ENCODE peak calls at places on chromosome 1, in six cellular contexts. One of them, this sample, is unnamed.

GRCh38 chr1:69572921-69573320 is 5.2 kb downstream of the LRRC7 start:
- DNase-seq in tibial artery: no peak
- DNase-seq in GM12865: no peak
- DNase-seq in AML-193: no peak
- DNase-seq in HTR-8/SVneo: no peak
- DNase-seq in H4: peak; percentile 41
- DNase-seq in this sample: no peak

GRCh38 chr1:221672160-221672762 is 69.6 kb downstream of the DUSP10 start:
- DNase-seq in tibial artery: no peak
- DNase-seq in GM12865: no peak
- DNase-seq in AML-193: no peak
- DNase-seq in HTR-8/SVneo: no peak
- DNase-seq in H4: peak; percentile 61
- DNase-seq in this sample: no peak

GRCh38 chr1:8137406-8138244 is 111.5 kb upstream of the ERRFI1 start:
- DNase-seq in tibial artery: peak; percentile 84
- DNase-seq in GM12865: no peak
- DNase-seq in AML-193: no peak
- DNase-seq in HTR-8/SVneo: peak; percentile 69
- DNase-seq in H4: peak; percentile 97
- DNase-seq in this sample: no peak

GRCh38 chr1:53368314-53369033 is 40.6 kb upstream of the LRP8 start:
- DNase-seq in tibial artery: peak; percentile 58
- DNase-seq in GM12865: no peak
- DNase-seq in AML-193: no peak
- DNase-seq in HTR-8/SVneo: no peak
- DNase-seq in H4: no peak
- DNase-seq in this sample: no peak

GRCh38 chr1:17306407-17306806 is 1.6 kb upstream of the PADI4 start:
- DNase-seq in tibial artery: peak; percentile 10
- DNase-seq in GM12865: no peak
- DNase-seq in AML-193: no peak
- DNase-seq in HTR-8/SVneo: no peak
- DNase-seq in H4: no peak
- DNase-seq in this sample: no peak

GRCh38 chr1:183234660-183235476 is 48.8 kb downstream of the LAMC2 start:
- DNase-seq in tibial artery: peak; percentile 90
- DNase-seq in GM12865: no peak
- DNase-seq in AML-193: no peak
- DNase-seq in HTR-8/SVneo: peak; percentile 78
- DNase-seq in H4: peak; percentile 88
- DNase-seq in this sample: no peak

GRCh38 chr1:91777630-91778300 is 108.2 kb downstream of the TGFBR3 start:
- DNase-seq in tibial artery: no peak
- DNase-seq in GM12865: no peak
- DNase-seq in AML-193: no peak
- DNase-seq in HTR-8/SVneo: no peak
- DNase-seq in H4: no peak
- DNase-seq in this sample: no peak

GRCh38 chr1:61078611-61079010 is 3.8 kb upstream of the NFIA start:
- DNase-seq in tibial artery: no peak
- DNase-seq in GM12865: no peak
- DNase-seq in AML-193: no peak
- DNase-seq in HTR-8/SVneo: no peak
- DNase-seq in H4: no peak
- DNase-seq in this sample: no peak

GRCh38 chr1:55204997-55205396 is 10.2 kb downstream of the USP24 start:
- DNase-seq in tibial artery: no peak
- DNase-seq in GM12865: peak; percentile 72
- DNase-seq in AML-193: no peak
- DNase-seq in HTR-8/SVneo: no peak
- DNase-seq in H4: no peak
- DNase-seq in this sample: peak; percentile 43

GRCh38 chr1:20290624-20291597 is at the start of gene VWA5B1:
- DNase-seq in tibial artery: no peak
- DNase-seq in GM12865: no peak
- DNase-seq in AML-193: no peak
- DNase-seq in HTR-8/SVneo: no peak
- DNase-seq in H4: no peak
- DNase-seq in this sample: no peak

GRCh38 chr1:7770939-7771672 is at the start of gene VAMP3:
- DNase-seq in tibial artery: peak; percentile 93
- DNase-seq in GM12865: peak; percentile 89
- DNase-seq in AML-193: peak; percentile 63
- DNase-seq in HTR-8/SVneo: peak; percentile 83
- DNase-seq in H4: peak; percentile 40
- DNase-seq in this sample: peak; percentile 98

GRCh38 chr1:60541831-60542532 is 468.4 kb upstream of the C1orf87 start:
- DNase-seq in tibial artery: no peak
- DNase-seq in GM12865: no peak
- DNase-seq in AML-193: no peak
- DNase-seq in HTR-8/SVneo: no peak
- DNase-seq in H4: no peak
- DNase-seq in this sample: no peak

GRCh38 chr1:243841507-243841906 is 8.5 kb downstream of the AKT3 start:
- DNase-seq in tibial artery: no peak
- DNase-seq in GM12865: no peak
- DNase-seq in AML-193: no peak
- DNase-seq in HTR-8/SVneo: no peak
- DNase-seq in H4: no peak
- DNase-seq in this sample: no peak

GRCh38 chr1:178551940-178552339 is 39.0 kb downstream of the TEX35 start:
- DNase-seq in tibial artery: no peak
- DNase-seq in GM12865: no peak
- DNase-seq in AML-193: no peak
- DNase-seq in HTR-8/SVneo: no peak
- DNase-seq in H4: no peak
- DNase-seq in this sample: no peak

GRCh38 chr1:24692351-24692980 is 49.4 kb downstream of the SRRM1 start:
- DNase-seq in tibial artery: no peak
- DNase-seq in GM12865: no peak
- DNase-seq in AML-193: no peak
- DNase-seq in HTR-8/SVneo: no peak
- DNase-seq in H4: no peak
- DNase-seq in this sample: no peak

GRCh38 chr1:33382651-33383415 is 48.1 kb downstream of the PHC2 start:
- DNase-seq in tibial artery: no peak
- DNase-seq in GM12865: no peak
- DNase-seq in AML-193: no peak
- DNase-seq in HTR-8/SVneo: no peak
- DNase-seq in H4: no peak
- DNase-seq in this sample: no peak

GRCh38 chr1:3135746-3136455 is 66.9 kb downstream of the PRDM16 start:
- DNase-seq in tibial artery: no peak
- DNase-seq in GM12865: no peak
- DNase-seq in AML-193: no peak
- DNase-seq in HTR-8/SVneo: no peak
- DNase-seq in H4: no peak
- DNase-seq in this sample: no peak

GRCh38 chr1:35574655-35575400 is 1.7 kb downstream of the TFAP2E start:
- DNase-seq in tibial artery: no peak
- DNase-seq in GM12865: no peak
- DNase-seq in AML-193: no peak
- DNase-seq in HTR-8/SVneo: no peak
- DNase-seq in H4: no peak
- DNase-seq in this sample: no peak

GRCh38 chr1:118074101-118074500 is 110.9 kb downstream of the SPAG17 start:
- DNase-seq in tibial artery: no peak
- DNase-seq in GM12865: no peak
- DNase-seq in AML-193: no peak
- DNase-seq in HTR-8/SVneo: no peak
- DNase-seq in H4: no peak
- DNase-seq in this sample: no peak

GRCh38 chr1:91707890-91708218 is 178.1 kb downstream of the TGFBR3 start:
- DNase-seq in tibial artery: no peak
- DNase-seq in GM12865: no peak
- DNase-seq in AML-193: no peak
- DNase-seq in HTR-8/SVneo: no peak
- DNase-seq in H4: no peak
- DNase-seq in this sample: no peak

GRCh38 chr1:104460880-104461279 is 711.2 kb downstream of the AMY1C start:
- DNase-seq in tibial artery: no peak
- DNase-seq in GM12865: no peak
- DNase-seq in AML-193: no peak
- DNase-seq in HTR-8/SVneo: no peak
- DNase-seq in H4: no peak
- DNase-seq in this sample: no peak

GRCh38 chr1:31715097-31715872 is 11.5 kb upstream of the COL16A1 start:
- DNase-seq in tibial artery: peak; percentile 99
- DNase-seq in GM12865: peak; percentile 26
- DNase-seq in AML-193: no peak
- DNase-seq in HTR-8/SVneo: peak; percentile 76
- DNase-seq in H4: peak; percentile 85
- DNase-seq in this sample: peak; percentile 80

GRCh38 chr1:28552482-28553228 is at the start of gene TRNAU1AP:
- DNase-seq in tibial artery: peak; percentile 98
- DNase-seq in GM12865: peak; percentile 99
- DNase-seq in AML-193: peak; percentile 91
- DNase-seq in HTR-8/SVneo: peak; percentile 93
- DNase-seq in H4: peak; percentile 91
- DNase-seq in this sample: peak; percentile 98

GRCh38 chr1:38527373-38527966 is 332.1 kb downstream of the RRAGC start:
- DNase-seq in tibial artery: no peak
- DNase-seq in GM12865: peak; percentile 88
- DNase-seq in AML-193: no peak
- DNase-seq in HTR-8/SVneo: no peak
- DNase-seq in H4: peak; percentile 43
- DNase-seq in this sample: peak; percentile 77

GRCh38 chr1:54808443-54809207 is 7.5 kb upstream of the TTC22 start:
- DNase-seq in tibial artery: peak; percentile 58
- DNase-seq in GM12865: no peak
- DNase-seq in AML-193: no peak
- DNase-seq in HTR-8/SVneo: no peak
- DNase-seq in H4: no peak
- DNase-seq in this sample: no peak

GRCh38 chr1:25056536-25056935 is 126.5 kb upstream of the RUNX3 start:
- DNase-seq in tibial artery: no peak
- DNase-seq in GM12865: no peak
- DNase-seq in AML-193: no peak
- DNase-seq in HTR-8/SVneo: no peak
- DNase-seq in H4: no peak
- DNase-seq in this sample: no peak

GRCh38 chr1:151596166-151596933 is 15.5 kb upstream of the SNX27 start:
- DNase-seq in tibial artery: no peak
- DNase-seq in GM12865: no peak
- DNase-seq in AML-193: no peak
- DNase-seq in HTR-8/SVneo: no peak
- DNase-seq in H4: no peak
- DNase-seq in this sample: no peak

GRCh38 chr1:116380499-116381316 is 7.7 kb downstream of the ATP1A1 start:
- DNase-seq in tibial artery: no peak
- DNase-seq in GM12865: peak; percentile 48
- DNase-seq in AML-193: no peak
- DNase-seq in HTR-8/SVneo: no peak
- DNase-seq in H4: no peak
- DNase-seq in this sample: no peak

GRCh38 chr1:214604543-214604942 is 1.5 kb downstream of the CENPF start:
- DNase-seq in tibial artery: no peak
- DNase-seq in GM12865: no peak
- DNase-seq in AML-193: no peak
- DNase-seq in HTR-8/SVneo: no peak
- DNase-seq in H4: no peak
- DNase-seq in this sample: no peak

GRCh38 chr1:235077571-235078479 is 50.8 kb downstream of the TOMM20 start:
- DNase-seq in tibial artery: no peak
- DNase-seq in GM12865: peak; percentile 94
- DNase-seq in AML-193: no peak
- DNase-seq in HTR-8/SVneo: no peak
- DNase-seq in H4: no peak
- DNase-seq in this sample: peak; percentile 64

This sample was measured in GM13977.